ENCODE peak calls at places on chromosomes 3 and 15, in four cellular contexts. R, D, A and E are unnamed samples.

GRCh38 chr3:21435871-21436270 is 315.1 kb downstream of the ZNF385D start:
- DNase-seq in A (peak), D (peak), R (peak), E (no peak)

GRCh38 chr15:33226559-33227181 is 32.2 kb upstream of the FMN1 start:
- DNase-seq in D (peak), A (peak), R (peak), E (peak)

GRCh38 chr3:105430460-105430859 is 63.8 kb downstream of the ALCAM start:
- DNase-seq in R (no peak), A (no peak), D (no peak), E (no peak)

GRCh38 chr3:122105626-122106025 is 50.5 kb downstream of the CD86 start:
- DNase-seq in A (peak), R (no peak), D (no peak), E (no peak)

GRCh38 chr15:48592929-48593328 is 52.6 kb downstream of the FBN1 start:
- DNase-seq in R (no peak), A (no peak), D (no peak), E (no peak)

GRCh38 chr15:80694624-80695098 is 449 bp upstream of the ABHD17C start:
- DNase-seq in A (peak), D (no peak), R (no peak), E (peak)

GRCh38 chr3:20852712-20853111 is 666.7 kb upstream of the SGO1 start:
- DNase-seq in A (no peak), D (no peak), R (no peak), E (no peak)

GRCh38 chr3:157335677-157336076 is 101.0 kb upstream of the PTX3 start:
- DNase-seq in R (no peak), D (peak), A (peak), E (no peak)

GRCh38 chr3:72977463-72977862 is 19.1 kb upstream of the PPP4R2 start:
- DNase-seq in A (no peak), D (no peak), R (no peak), E (no peak)

GRCh38 chr3:179292440-179292839 is 30.4 kb upstream of the ZNF639 start:
- DNase-seq in R (no peak), D (peak), A (no peak), E (no peak)

GRCh38 chr3:36219398-36219797 is 160.9 kb upstream of the STAC start:
- DNase-seq in R (no peak), D (peak), A (peak), E (no peak)

GRCh38 chr15:89775815-89776214 is 317 bp upstream of the MESP2 start:
- DNase-seq in A (no peak), R (no peak), D (no peak), E (no peak)

GRCh38 chr15:84755736-84756527 is 7.5 kb downstream of the ZNF592 start:
- DNase-seq in A (no peak), R (no peak), D (no peak), E (no peak)

GRCh38 chr3:188021041-188021440 is 132.9 kb upstream of the LPP start:
- DNase-seq in A (no peak), D (no peak), R (no peak), E (no peak)